ENCODE peak calls at places on chromosomes 1 and 21, in eight cellular contexts. O, H, I, V, T, Y, E and U are unnamed samples.

GRCh38 chr1:158087320-158087927 is 93.3 kb upstream of the CD1D start:
- DNase-seq in O (peak; percentile 69), H (no peak), I (no peak), V (peak; percentile 62), T (peak; percentile 68), Y (peak; percentile 40), E (peak; percentile 40), U (no peak)

GRCh38 chr1:97581614-97582051 is 339.2 kb downstream of the DPYD start:
- DNase-seq in O (no peak), H (no peak), I (no peak), V (no peak), T (no peak), Y (no peak), E (no peak), U (no peak)

GRCh38 chr1:45355683-45356082 is 15.4 kb upstream of the MUTYH start:
- DNase-seq in O (no peak), H (no peak), I (no peak), V (no peak), T (no peak), Y (no peak), E (no peak), U (no peak)

GRCh38 chr1:227886993-227887696 is 60.6 kb downstream of the WNT9A start:
- DNase-seq in O (peak; percentile 68), H (peak; percentile 88), I (peak; percentile 84), V (peak; percentile 64), T (peak; percentile 12), Y (peak; percentile 12), E (peak; percentile 62), U (peak; percentile 21)

GRCh38 chr1:119045091-119045746 is 57.1 kb upstream of the TBX15 start:
- DNase-seq in O (no peak), H (no peak), I (no peak), V (no peak), T (no peak), Y (no peak), E (no peak), U (no peak)

GRCh38 chr1:165173409-165173808 is 183.1 kb downstream of the LMX1A start:
- DNase-seq in O (no peak), H (no peak), I (no peak), V (no peak), T (no peak), Y (no peak), E (no peak), U (no peak)

GRCh38 chr1:169090308-169090899 is 16.1 kb upstream of the ATP1B1 start:
- DNase-seq in O (no peak), H (no peak), I (no peak), V (no peak), T (no peak), Y (no peak), E (no peak), U (no peak)

GRCh38 chr1:47951026-47951425 is 46.2 kb downstream of the TRABD2B start:
- DNase-seq in O (no peak), H (peak; percentile 38), I (no peak), V (no peak), T (no peak), Y (no peak), E (no peak), U (no peak)

GRCh38 chr1:245121523-245121922 is 33.3 kb upstream of the KIF26B start:
- DNase-seq in O (no peak), H (no peak), I (no peak), V (no peak), T (no peak), Y (no peak), E (no peak), U (no peak)

GRCh38 chr1:45331436-45332345 is 5.0 kb downstream of the HPDL start:
- DNase-seq in O (no peak), H (peak; percentile 54), I (no peak), V (no peak), T (no peak), Y (no peak), E (no peak), U (no peak)

GRCh38 chr1:74811421-74812179 is 78.6 kb downstream of the TYW3 start:
- DNase-seq in O (no peak), H (no peak), I (no peak), V (no peak), T (no peak), Y (no peak), E (peak; percentile 27), U (no peak)

GRCh38 chr1:193479187-193479586 is 292.8 kb upstream of the B3GALT2 start:
- DNase-seq in O (no peak), H (no peak), I (no peak), V (no peak), T (peak; percentile 12), Y (no peak), E (peak; percentile 60), U (no peak)

GRCh38 chr1:177209357-177209756 is 38.6 kb downstream of the BRINP2 start:
- DNase-seq in O (peak; percentile 49), H (no peak), I (peak; percentile 85), V (peak; percentile 30), T (peak; percentile 97), Y (peak; percentile 27), E (peak; percentile 67), U (peak; percentile 58)

GRCh38 chr1:116489231-116489697 is 81.6 kb downstream of the CD58 start:
- DNase-seq in O (no peak), H (no peak), I (no peak), V (no peak), T (peak; percentile 16), Y (peak; percentile 54), E (peak; percentile 48), U (no peak)

GRCh38 chr21:39852726-39853510 is 14.3 kb upstream of the PCP4 start:
- DNase-seq in O (no peak), H (no peak), I (no peak), V (no peak), T (no peak), Y (no peak), E (no peak), U (no peak)

GRCh38 chr1:68049941-68050878 is at the start of gene DIRAS3:
- DNase-seq in O (peak; percentile 74), H (peak; percentile 81), I (no peak), V (peak; percentile 46), T (peak; percentile 49), Y (peak; percentile 64), E (no peak), U (peak; percentile 36)

GRCh38 chr1:1917304-1917976 is 1.6 kb downstream of the TMEM52 start:
- DNase-seq in O (no peak), H (peak; percentile 69), I (no peak), V (no peak), T (no peak), Y (peak; percentile 52), E (peak; percentile 7), U (peak; percentile 58)

GRCh38 chr1:44707959-44708831 is 22.8 kb downstream of the RNU5D-1 start:
- DNase-seq in O (no peak), H (no peak), I (no peak), V (peak; percentile 25), T (peak; percentile 44), Y (peak; percentile 25), E (no peak), U (no peak)

GRCh38 chr21:17925000-17925610 is 105.9 kb upstream of the C21orf91 start:
- DNase-seq in O (peak; percentile 52), H (no peak), I (no peak), V (peak; percentile 42), T (peak; percentile 64), Y (peak; percentile 55), E (peak; percentile 42), U (no peak)

GRCh38 chr1:47192458-47193384 is 2.9 kb upstream of the PDZK1IP1 start:
- DNase-seq in O (peak; percentile 72), H (no peak), I (peak; percentile 87), V (peak; percentile 70), T (peak; percentile 84), Y (peak; percentile 75), E (peak; percentile 82), U (peak; percentile 78)

GRCh38 chr21:46091118-46091517 is 6.8 kb upstream of the COL6A2 start:
- DNase-seq in O (no peak), H (no peak), I (no peak), V (no peak), T (no peak), Y (no peak), E (no peak), U (no peak)

GRCh38 chr1:157249326-157249725 is 111.1 kb upstream of the ETV3 start:
- DNase-seq in O (no peak), H (no peak), I (no peak), V (no peak), T (no peak), Y (no peak), E (no peak), U (no peak)

GRCh38 chr1:10338047-10338446 is 60.8 kb upstream of the PGD start:
- DNase-seq in O (peak; percentile 42), H (no peak), I (no peak), V (peak; percentile 38), T (peak; percentile 53), Y (peak; percentile 18), E (peak; percentile 23), U (no peak)

GRCh38 chr1:116569776-116570357 is 959 bp downstream of the CD58 start:
- DNase-seq in O (peak; percentile 24), H (peak; percentile 82), I (no peak), V (peak; percentile 31), T (peak; percentile 65), Y (peak; percentile 32), E (peak; percentile 80), U (peak; percentile 67)

GRCh38 chr1:46466477-46467182 is 23.0 kb upstream of the DMBX1 start:
- DNase-seq in O (no peak), H (peak; percentile 90), I (no peak), V (peak; percentile 38), T (peak; percentile 21), Y (peak; percentile 33), E (no peak), U (no peak)

DNA sequence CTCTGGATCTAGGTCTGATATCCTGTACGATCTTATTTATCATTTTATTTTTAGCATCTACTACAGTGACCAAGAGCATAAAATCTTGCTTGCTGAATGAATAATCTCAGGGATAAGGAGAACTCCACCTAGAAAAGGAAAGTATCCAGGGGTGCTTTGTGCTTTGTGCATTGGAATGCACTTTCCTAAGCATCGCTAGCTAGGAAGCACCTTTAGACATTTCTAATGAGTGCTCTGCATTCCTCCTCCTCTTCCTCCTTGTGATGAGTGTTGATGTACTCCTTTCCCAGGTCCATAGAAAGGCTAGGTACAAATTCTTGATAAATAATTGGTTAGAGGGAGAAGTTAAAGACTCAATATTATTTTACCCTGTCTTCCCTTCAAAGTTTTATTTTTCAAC is 31.4 kb downstream of the TCEANC2 start:
- DNase-seq in O (no peak), H (no peak), I (no peak), V (no peak), T (no peak), Y (no peak), E (no peak), U (no peak)
- TF ChIP-seq POLR2A in O (no peak), H (no peak), I (no peak), V (no peak), T (no peak), Y (no peak), E (no peak), U (no peak)

GRCh38 chr1:19342894-19343616 is 30.9 kb downstream of the SLC66A1 start:
- DNase-seq in O (no peak), H (no peak), I (no peak), V (no peak), T (no peak), Y (no peak), E (no peak), U (no peak)
- H3K27ac ChIP-seq in O (no peak overlapping the region), H (no peak overlapping the region), I (no peak overlapping the region), V (peak overlapping the region; percentile 54), T (no peak overlapping the region), Y (no peak overlapping the region), E (no peak overlapping the region), U (no peak overlapping the region)

GRCh38 chr1:21668232-21669032 is 725 bp downstream of the RAP1GAP start:
- DNase-seq in O (no peak), H (peak; percentile 71), I (peak; percentile 77), V (no peak), T (peak; percentile 74), Y (no peak), E (no peak), U (no peak)
- H3K27me3 ChIP-seq in O (no peaks in the 10 kb centered on the region), H (peaks cover 6% of the 10 kb centered on the region), I (peaks cover 30% of the 10 kb centered on the region), V (peaks cover 19% of the 10 kb centered on the region), T (no peaks in the 10 kb centered on the region), Y (no peaks in the 10 kb centered on the region), E (peaks cover 65% of the 10 kb centered on the region), U (no peaks in the 10 kb centered on the region)

GRCh38 chr1:100895540-100896480 is at the start of gene SLC30A7:
- DNase-seq in O (peak; percentile 94), H (peak; percentile 100), I (peak; percentile 97), V (peak; percentile 94), T (peak; percentile 97), Y (peak; percentile 97), E (peak; percentile 98), U (peak; percentile 98)
- TF ChIP-seq POLR2A in O (peak; percentile 53), H (peak; percentile 64), I (peak; percentile 30), V (peak; percentile 70), T (peak; percentile 90), Y (peak; percentile 88), E (peak; percentile 90), U (peak; percentile 75)